ENCODE peak calls at places on chromosomes 2 and 18, in nine cellular contexts. H, A, K, R, Z, Q, S, E and D are unnamed samples.

GRCh38 chr2:241068136-241068941 is 33.7 kb downstream of the MTERF4 start:
- DNase-seq in A (no peak), K (no peak), Z (no peak), E (no peak), H (no peak), R (no peak), Q (no peak), S (no peak), D (no peak)

GRCh38 chr2:241272722-241273551 is 42.5 kb downstream of the HDLBP start:
- DNase-seq in H (no peak), Q (peak; percentile 84), E (peak; percentile 34), R (peak; percentile 82), Z (no peak), S (peak; percentile 16), A (peak; percentile 40), K (peak; percentile 68), D (no peak)

GRCh38 chr18:55405655-55406373 is 182.2 kb downstream of the TCF4 start:
- DNase-seq in Q (peak; percentile 88), A (no peak), H (no peak), R (peak; percentile 91), K (peak; percentile 51), Z (peak; percentile 92), E (peak; percentile 92), S (peak; percentile 84), D (no peak)

GRCh38 chr2:186820303-186820702 is 28.7 kb downstream of the ZSWIM2 start:
- DNase-seq in R (no peak), K (no peak), Q (no peak), S (no peak), E (no peak), A (no peak), Z (no peak), H (no peak), D (no peak)

GRCh38 chr18:61998957-61999356 is 106.2 kb upstream of the RNF152 start:
- DNase-seq in S (no peak), A (no peak), Z (no peak), H (no peak), K (no peak), R (no peak), E (no peak), Q (no peak), D (no peak)

GRCh38 chr18:10304853-10305252 is 149.6 kb upstream of the APCDD1 start:
- DNase-seq in R (no peak), Q (peak; percentile 29), S (no peak), Z (no peak), A (no peak), E (no peak), K (no peak), H (no peak), D (no peak)

GRCh38 chr18:55402731-55403405 is 185.1 kb downstream of the TCF4 start:
- DNase-seq in E (no peak), Z (peak; percentile 74), K (no peak), R (no peak), H (no peak), A (no peak), Q (no peak), S (no peak), D (no peak)

GRCh38 chr18:13222371-13223281 is 4.1 kb downstream of the LDLRAD4 start:
- DNase-seq in E (peak; percentile 51), A (no peak), Q (peak; percentile 87), S (peak; percentile 50), H (no peak), Z (peak; percentile 54), K (peak; percentile 73), R (peak; percentile 87), D (no peak)

GRCh38 chr2:210035679-210036078 is 33.2 kb downstream of the RPE start:
- DNase-seq in Q (no peak), S (no peak), E (no peak), R (no peak), H (no peak), K (no peak), A (no peak), Z (no peak), D (no peak)

GRCh38 chr2:188032306-188032705 is 259.4 kb upstream of the GULP1 start:
- DNase-seq in K (no peak), S (no peak), A (peak; percentile 85), Z (no peak), E (no peak), R (no peak), Q (no peak), H (no peak), D (peak; percentile 75)

GRCh38 chr2:36408198-36408703 is 52.7 kb downstream of the CRIM1 start:
- DNase-seq in R (peak; percentile 63), A (peak; percentile 87), E (no peak), Q (no peak), K (no peak), H (no peak), S (peak; percentile 58), Z (peak; percentile 5), D (no peak)

GRCh38 chr18:43651067-43651466 is 373.8 kb upstream of the SYT4 start:
- DNase-seq in S (no peak), R (no peak), Z (no peak), A (no peak), K (no peak), Q (no peak), E (no peak), H (no peak), D (no peak)

GRCh38 chr2:201938151-201938815 is 95.4 kb upstream of the FZD7 start:
- DNase-seq in E (no peak), K (no peak), R (no peak), Z (no peak), S (no peak), A (peak; percentile 17), Q (no peak), H (no peak), D (no peak)

GRCh38 chr18:54957295-54957694 is 2.0 kb downstream of the CCDC68 start:
- DNase-seq in E (no peak), A (no peak), R (no peak), K (no peak), Z (no peak), H (no peak), S (no peak), Q (no peak), D (no peak)